ENCODE peak calls at places on chromosome 11, in nine cellular contexts. V, A, X, R, U, I, Y, F and P are unnamed samples.

GRCh38 chr11:11075515-11076171 is 217.8 kb upstream of the ZBED5 start:
- DNase-seq in V (no peak), A (no peak), X (no peak), R (no peak), U (no peak), I (no peak), Y (peak), F (no peak), P (no peak)

GRCh38 chr11:78000193-78000592 is 5.7 kb upstream of the INTS4 start:
- DNase-seq in V (peak), A (peak), X (peak), R (peak), U (peak), I (peak), Y (peak), F (peak), P (peak)

GRCh38 chr11:92268546-92268945 is 43.9 kb downstream of the FAT3 start:
- DNase-seq in V (no peak), A (no peak), X (no peak), R (no peak), U (no peak), I (no peak), Y (peak), F (no peak), P (peak)

GRCh38 chr11:1862588-1863351 is 9.9 kb downstream of the LSP1 start:
- DNase-seq in V (no peak), A (no peak), X (no peak), R (peak), U (no peak), I (no peak), Y (no peak), F (no peak), P (peak)

GRCh38 chr11:90803781-90804180 is 580.9 kb upstream of the CHORDC1 start:
- DNase-seq in V (no peak), A (no peak), X (no peak), R (no peak), U (no peak), I (no peak), Y (no peak), F (no peak), P (no peak)

GRCh38 chr11:46850829-46851380 is 4.8 kb upstream of the CKAP5 start:
- DNase-seq in V (no peak), A (no peak), X (no peak), R (no peak), U (no peak), I (no peak), Y (no peak), F (no peak), P (no peak)

GRCh38 chr11:114279778-114280532 is 16.2 kb upstream of the NNMT start:
- DNase-seq in V (no peak), A (no peak), X (peak), R (peak), U (no peak), I (no peak), Y (peak), F (peak), P (peak)

GRCh38 chr11:76663461-76663760 is 7.1 kb downstream of the LRRC32 start:
- DNase-seq in V (no peak), A (no peak), X (no peak), R (no peak), U (no peak), I (no peak), Y (no peak), F (no peak), P (no peak)

GRCh38 chr11:34052608-34053160 is 1.2 kb downstream of the CAPRIN1 start:
- DNase-seq in V (no peak), A (peak), X (no peak), R (no peak), U (no peak), I (peak), Y (peak), F (peak), P (no peak)

GRCh38 chr11:33674035-33674814 is 26.4 kb downstream of the C11orf91 start:
- DNase-seq in V (peak), A (no peak), X (peak), R (peak), U (peak), I (no peak), Y (peak), F (no peak), P (peak)

GRCh38 chr11:125110506-125110905 is 920 bp downstream of the TMEM218 start:
- DNase-seq in V (no peak), A (peak), X (no peak), R (no peak), U (no peak), I (no peak), Y (peak), F (no peak), P (peak)
- H3K4me3 ChIP-seq in V (peak), A (peak), X (peak), R (peak), U (peak), I (peak), Y (peak), F (peak), P (peak)

DNA sequence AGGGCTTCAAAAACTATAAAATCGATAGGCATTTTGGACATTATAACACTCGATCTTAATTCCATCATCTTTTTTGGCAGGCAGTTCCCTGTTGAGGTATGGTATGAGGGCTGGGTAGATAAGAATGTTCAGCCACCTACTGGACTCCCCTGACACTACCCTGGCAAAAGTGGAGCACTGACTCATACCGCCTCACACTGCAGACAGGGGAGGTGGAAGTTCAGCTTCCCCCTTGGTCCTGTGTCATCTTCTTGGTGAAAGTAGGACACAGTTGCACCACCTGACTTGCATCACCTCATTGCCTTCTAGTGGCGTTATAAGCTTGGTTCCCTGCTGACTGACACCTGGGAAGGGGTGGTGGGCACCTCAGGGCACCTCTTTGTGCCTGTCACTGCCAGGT is 30.4 kb downstream of the PAAF1 start:
- DNase-seq in V (no peak), A (peak), X (peak), R (peak), U (no peak), I (no peak), Y (peak), F (peak), P (peak)
- TF ChIP-seq CTCF in V (no peak), A (no peak), X (peak), R (no peak), U (peak), I (no peak), Y (no peak), F (peak), P (peak)

DNA sequence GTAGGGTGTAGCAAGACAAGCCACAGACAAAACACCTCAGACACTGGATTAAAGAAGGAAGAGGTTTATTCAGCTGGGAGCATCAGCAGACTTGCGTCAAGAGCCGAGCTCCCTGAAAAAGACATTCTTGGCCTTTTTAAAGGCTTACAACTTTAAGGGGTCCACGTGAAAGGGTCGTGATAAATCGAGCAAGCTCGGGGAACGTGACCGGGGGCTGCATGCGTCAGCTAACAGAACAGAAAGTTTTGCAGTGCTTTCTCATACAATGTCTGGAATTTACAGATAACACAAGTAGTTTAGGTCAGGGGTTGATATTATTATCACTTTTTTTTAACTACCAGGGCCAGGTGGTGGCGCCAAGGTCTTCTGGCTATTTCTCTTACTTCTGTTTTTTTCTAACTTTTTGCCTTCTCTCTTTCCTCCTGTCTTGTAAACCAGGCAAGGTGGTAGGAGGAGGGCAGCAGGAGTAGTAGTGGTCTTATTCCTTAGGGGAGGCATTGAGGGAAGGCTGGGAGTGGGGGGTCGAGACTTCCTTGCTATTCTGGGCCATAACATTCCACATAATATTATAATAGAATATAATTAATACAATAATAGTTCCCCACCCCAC is 631 bp upstream of the ALDH3B1 start:
- DNase-seq in V (no peak), A (peak), X (peak), R (peak), U (no peak), I (no peak), Y (peak), F (peak), P (peak)
- H3K4me3 ChIP-seq in V (peak), A (no peak), X (no peak), R (no peak), U (peak), I (peak), Y (peak), F (peak), P (no peak)

GRCh38 chr11:23112987-23113886 is 253.0 kb upstream of the CCDC179 start:
- DNase-seq in V (no peak), A (peak), X (peak), R (peak), U (no peak), I (peak), Y (peak), F (peak), P (peak)
- TF ChIP-seq CTCF in V (peak), A (peak), X (peak), R (peak), U (peak), I (peak), Y (peak), F (peak), P (peak)

DNA sequence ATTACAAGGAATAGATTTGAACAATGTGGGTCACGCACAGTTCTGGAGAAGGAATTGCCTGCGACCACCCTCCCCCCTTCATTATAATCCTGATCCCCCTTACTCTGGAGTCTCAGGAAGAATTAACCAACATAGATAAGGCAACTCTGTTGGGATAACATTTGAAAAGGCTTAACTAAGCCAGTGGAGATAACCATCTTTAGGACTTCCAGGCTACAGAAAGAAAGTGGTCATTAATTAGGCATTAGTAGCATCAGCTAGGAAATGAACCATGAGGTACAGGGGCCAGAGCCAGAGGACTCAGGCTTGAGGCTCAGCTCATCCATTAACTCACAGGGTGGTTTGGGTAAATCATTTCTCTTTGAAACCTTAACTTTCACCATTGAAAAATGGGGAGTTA is 720.0 kb upstream of the API5 start:
- DNase-seq in V (no peak), A (no peak), X (no peak), R (no peak), U (no peak), I (no peak), Y (no peak), F (no peak), P (no peak)
- H3K4me3 ChIP-seq in V (no peak), A (no peak), X (no peak), R (no peak), U (no peak), I (no peak), Y (no peak), F (no peak), P (no peak)

DNA sequence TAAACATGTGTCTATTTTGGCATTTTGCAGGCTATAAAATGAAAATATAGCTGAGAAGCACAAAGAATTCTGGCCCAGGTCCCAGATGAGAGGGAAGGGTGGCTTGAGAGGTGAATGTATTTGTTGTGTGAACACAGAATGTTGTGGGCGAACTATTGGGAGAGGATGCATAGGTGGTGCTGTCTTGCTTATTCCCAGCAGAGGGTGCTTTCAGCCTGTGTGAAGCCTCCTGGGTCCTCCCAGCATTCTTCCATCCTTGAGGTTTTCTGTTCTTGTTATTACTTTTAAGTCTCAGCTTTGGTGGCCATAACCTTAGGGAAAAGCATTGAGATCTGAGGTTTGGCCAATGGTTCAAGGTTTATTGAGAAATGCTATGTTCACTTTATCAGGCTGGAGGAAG is 108.7 kb upstream of the SNX19 start:
- DNase-seq in V (peak), A (peak), X (peak), R (peak), U (peak), I (no peak), Y (peak), F (peak), P (peak)
- TF ChIP-seq CTCF in V (peak), A (peak), X (peak), R (peak), U (peak), I (no peak), Y (peak), F (peak), P (peak)

DNA sequence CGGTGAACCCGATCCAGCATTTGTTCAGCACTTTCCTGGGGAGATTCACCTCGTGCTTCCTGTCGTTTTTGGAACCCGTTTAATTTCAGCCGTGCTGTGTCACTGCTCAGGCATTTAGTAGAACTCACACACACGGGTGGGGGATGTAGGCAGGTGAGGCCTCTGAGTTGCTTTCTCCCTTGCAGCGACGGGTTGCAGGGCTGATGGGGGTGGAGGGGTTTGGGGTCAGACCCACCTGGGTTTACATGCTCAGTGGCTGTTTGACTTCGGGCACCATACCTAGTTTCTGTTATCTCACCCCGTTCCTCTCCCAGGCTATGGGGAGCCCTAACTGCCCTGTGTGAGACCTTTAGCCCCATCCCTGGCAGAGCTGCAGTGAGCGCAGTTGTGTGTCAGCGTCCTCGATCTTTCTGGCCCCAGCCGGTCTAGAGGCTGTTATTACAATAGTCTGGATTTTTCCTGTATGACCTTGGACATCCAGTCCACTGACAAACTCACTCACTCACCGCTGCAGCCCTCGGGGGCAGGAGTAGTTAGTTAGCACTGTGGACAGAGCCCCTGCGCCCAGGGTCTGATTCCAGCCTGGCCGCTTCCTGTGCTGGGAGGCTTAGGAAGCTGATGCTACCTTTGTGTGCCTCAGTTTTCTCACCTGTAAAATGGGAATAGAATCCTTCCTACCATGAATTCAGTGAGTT is 2.6 kb downstream of the LRP5 start:
- DNase-seq in V (no peak), A (no peak), X (no peak), R (peak), U (no peak), I (peak), Y (no peak), F (peak), P (peak)
- H3K4me3 ChIP-seq in V (peak), A (no peak), X (no peak), R (peak), U (no peak), I (peak), Y (peak), F (peak), P (peak)

GRCh38 chr11:18383388-18384156 is 10.8 kb upstream of the LDHA start:
- DNase-seq in V (peak), A (peak), X (peak), R (peak), U (peak), I (peak), Y (peak), F (peak), P (peak)
- TF ChIP-seq CTCF in V (no peak), A (no peak), X (no peak), R (no peak), U (no peak), I (no peak), Y (no peak), F (no peak), P (no peak)